ENCODE peak calls at places on chromosome 15, in eight cellular contexts. H, B, T, X, O, Y, E and I are unnamed samples. For H3K4me1, the result is how much of the 10 kb centered on the place peaks cover.

GRCh38 chr15:64334530-64334929 is 21.4 kb downstream of the CSNK1G1 start:
- DNase-seq in T (no peak), Y (no peak), O (no peak), B (no peak), X (no peak), E (peak), H (no peak), I (no peak)

GRCh38 chr15:79539426-79539825 is 107.3 kb downstream of the MINAR1 start:
- DNase-seq in B (no peak), T (no peak), H (no peak), O (no peak), E (no peak), Y (no peak), X (no peak), I (no peak)

GRCh38 chr15:83170474-83171165 is 37.0 kb downstream of the HDGFL3 start:
- DNase-seq in H (no peak), O (no peak), T (peak), X (no peak), E (no peak), B (no peak), Y (no peak), I (no peak)

GRCh38 chr15:37921527-37922385 is 12.7 kb upstream of the TMCO5A start:
- DNase-seq in O (no peak), E (no peak), B (no peak), Y (no peak), H (peak), T (no peak), X (peak), I (no peak)

GRCh38 chr15:85002517-85002916 is 20.9 kb downstream of the PDE8A start:
- DNase-seq in X (no peak), E (no peak), B (no peak), H (no peak), O (no peak), T (no peak), Y (no peak), I (no peak)

GRCh38 chr15:34018021-34018645 is 20.9 kb downstream of the AVEN start:
- DNase-seq in T (no peak), O (no peak), X (no peak), E (no peak), Y (no peak), H (peak), B (no peak), I (no peak)

GRCh38 chr15:96341465-96342142 is 11.1 kb downstream of the NR2F2 start:
- DNase-seq in H (no peak), E (peak), T (peak), O (no peak), Y (no peak), B (peak), X (peak), I (no peak)

GRCh38 chr15:38059665-38060064 is 125.2 kb downstream of the TMCO5A start:
- DNase-seq in H (no peak), O (no peak), T (peak), X (no peak), Y (no peak), B (no peak), E (no peak), I (no peak)

GRCh38 chr15:94563455-94563854 is 332.1 kb downstream of the MCTP2 start:
- DNase-seq in Y (no peak), X (no peak), E (no peak), T (no peak), H (no peak), O (no peak), B (no peak), I (no peak)

GRCh38 chr15:84937144-84937543 is 44.5 kb upstream of the PDE8A start:
- DNase-seq in H (no peak), X (no peak), Y (no peak), B (no peak), E (no peak), O (no peak), T (no peak), I (no peak)

GRCh38 chr15:100809151-100809550 is 70.5 kb upstream of the ALDH1A3 start:
- DNase-seq in X (no peak), E (no peak), Y (no peak), O (no peak), T (no peak), B (no peak), H (no peak), I (no peak)

GRCh38 chr15:60651734-60652141 is 172.8 kb upstream of the ICE2 start:
- DNase-seq in T (no peak), B (no peak), E (no peak), O (no peak), H (no peak), X (no peak), Y (no peak), I (no peak)

GRCh38 chr15:99118258-99118632 is 13.4 kb downstream of the SYNM start:
- DNase-seq in B (no peak), Y (no peak), X (no peak), H (no peak), T (no peak), O (no peak), E (no peak), I (no peak)

GRCh38 chr15:39657714-39658113 is 76.8 kb downstream of the THBS1 start:
- DNase-seq in E (no peak), O (no peak), B (no peak), X (no peak), H (no peak), T (peak), Y (no peak), I (no peak)

GRCh38 chr15:62141643-62142588 is 23.2 kb downstream of the C2CD4B start:
- DNase-seq in Y (no peak), X (no peak), H (no peak), O (no peak), E (no peak), T (no peak), B (no peak), I (no peak)

GRCh38 chr15:94576889-94577533 is 345.6 kb downstream of the MCTP2 start:
- DNase-seq in O (no peak), Y (no peak), E (peak), T (no peak), H (peak), B (no peak), X (no peak), I (peak)

GRCh38 chr15:83549563-83549962 is 102.4 kb downstream of the SH3GL3 start:
- DNase-seq in Y (no peak), B (no peak), X (no peak), O (no peak), E (no peak), T (no peak), H (no peak), I (no peak)

GRCh38 chr15:47422901-47423300 is 294.4 kb upstream of the SEMA6D start:
- DNase-seq in E (no peak), B (no peak), O (no peak), T (peak), Y (no peak), X (no peak), H (no peak), I (no peak)

GRCh38 chr15:27679203-27679602 is 419.9 kb downstream of the OCA2 start:
- DNase-seq in X (no peak), T (no peak), E (no peak), B (no peak), O (no peak), H (no peak), Y (no peak), I (no peak)

GRCh38 chr15:43235536-43235935 is 14.7 kb upstream of the EPB42 start:
- DNase-seq in B (no peak), Y (no peak), E (no peak), X (no peak), T (no peak), O (no peak), H (no peak), I (no peak)

GRCh38 chr15:62105266-62105665 is 38.5 kb downstream of the C2CD4A start:
- DNase-seq in X (no peak), T (no peak), B (no peak), Y (no peak), E (no peak), O (no peak), H (no peak), I (no peak)

GRCh38 chr15:64426845-64427465 is 33.4 kb upstream of the ZNF609 start:
- DNase-seq in O (no peak), H (no peak), X (no peak), Y (no peak), T (peak), E (no peak), B (no peak), I (no peak)

GRCh38 chr15:78431955-78432354 is 6.1 kb upstream of the IREB2 start:
- DNase-seq in B (no peak), E (no peak), T (no peak), H (no peak), Y (no peak), O (no peak), X (no peak), I (no peak)

GRCh38 chr15:71601038-71601869 is 209.1 kb upstream of the NR2E3 start:
- DNase-seq in H (peak), T (no peak), Y (no peak), B (no peak), E (no peak), O (no peak), X (no peak), I (no peak)

GRCh38 chr15:96273317-96274086 is 57.0 kb upstream of the NR2F2 start:
- DNase-seq in X (no peak), O (no peak), E (no peak), H (no peak), T (peak), B (no peak), Y (no peak), I (no peak)

GRCh38 chr15:97961067-97961954 is 808 bp downstream of the ARRDC4 start:
- DNase-seq in O (peak), X (peak), B (no peak), Y (peak), E (peak), H (peak), T (peak), I (peak)

GRCh38 chr15:40257656-40258450 is 19.0 kb downstream of the PAK6 start:
- DNase-seq in X (no peak), E (no peak), Y (peak), T (peak), O (peak), H (no peak), B (no peak), I (no peak)

GRCh38 chr15:81887913-81888312 is 157.9 kb downstream of the MEX3B start:
- DNase-seq in X (no peak), T (peak), B (no peak), O (no peak), Y (no peak), H (no peak), E (no peak), I (no peak)

GRCh38 chr15:101559938-101560337 is 70.4 kb upstream of the PCSK6 start:
- DNase-seq in E (no peak), O (no peak), X (no peak), H (no peak), Y (no peak), B (peak), T (no peak), I (no peak)

GRCh38 chr15:25171856-25172687 is 217.3 kb downstream of the SNRPN start:
- DNase-seq in X (no peak), B (peak), T (no peak), Y (peak), O (no peak), E (peak), H (no peak), I (no peak)

GRCh38 chr15:73602444-73602843 is 30.7 kb downstream of the NPTN start:
- DNase-seq in Y (no peak), X (no peak), T (peak), O (no peak), B (no peak), E (no peak), H (no peak), I (no peak)
- H3K4me1 ChIP-seq in Y (half or more), X (under half), T (under half), O (under half), B (half or more), E (under half), H (half or more), I (under half)

GRCh38 chr15:75151214-75152128 is 50.2 kb upstream of the C15orf39 start:
- DNase-seq in X (no peak), O (no peak), E (no peak), T (no peak), H (no peak), B (no peak), Y (no peak), I (no peak)

GRCh38 chr15:75153084-75153483 is 48.6 kb upstream of the C15orf39 start:
- DNase-seq in B (no peak), H (no peak), X (no peak), T (peak), E (no peak), Y (no peak), O (no peak), I (no peak)

GRCh38 chr15:75153565-75154248 is 48.0 kb upstream of the C15orf39 start:
- DNase-seq in O (no peak), E (no peak), B (no peak), Y (no peak), T (no peak), H (no peak), X (no peak), I (no peak)

GRCh38 chr15:75154461-75155062 is 47.1 kb upstream of the C15orf39 start:
- DNase-seq in T (no peak), O (no peak), Y (no peak), X (no peak), H (no peak), E (no peak), B (no peak), I (no peak)

GRCh38 chr15:75152382-75153079 is 49.2 kb upstream of the C15orf39 start:
- DNase-seq in O (no peak), Y (no peak), X (no peak), T (no peak), B (no peak), E (no peak), H (no peak), I (no peak)
- H3K4me1 ChIP-seq in O (under half), Y (under half), X (under half), T (under half), B (under half), E (under half), H (under half), I (under half)

GRCh38 chr15:28982886-28983285 is 97.1 kb downstream of the APBA2 start:
- DNase-seq in E (no peak), H (no peak), O (no peak), T (no peak), X (peak), Y (peak), B (peak), I (no peak)

GRCh38 chr15:28980709-28981350 is 95.1 kb downstream of the APBA2 start:
- DNase-seq in B (no peak), H (no peak), T (no peak), X (no peak), Y (no peak), O (no peak), E (no peak), I (no peak)

GRCh38 chr15:28981921-28982320 is 96.1 kb downstream of the APBA2 start:
- DNase-seq in H (no peak), E (no peak), O (no peak), X (no peak), B (peak), T (no peak), Y (no peak), I (no peak)

GRCh38 chr15:28979208-28979891 is 93.6 kb downstream of the APBA2 start:
- DNase-seq in Y (peak), O (no peak), B (peak), H (no peak), X (peak), T (no peak), E (no peak), I (no peak)

DNA sequence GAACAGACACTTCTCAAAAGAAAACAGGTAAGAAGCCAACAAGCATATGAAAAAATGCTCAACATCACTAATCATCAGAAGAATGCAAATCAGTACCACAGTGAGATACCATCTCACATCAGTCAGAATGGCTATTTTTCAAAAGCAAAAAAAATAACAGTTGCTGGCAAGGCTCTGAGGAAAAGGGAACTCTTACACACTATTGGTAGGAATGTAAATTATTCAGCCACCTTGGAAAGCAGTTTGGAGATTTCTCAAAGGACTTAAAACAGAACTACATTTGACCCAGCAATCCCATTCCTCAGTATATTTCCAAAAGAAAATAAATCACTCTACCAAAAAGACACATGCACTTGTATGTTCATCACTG is 95.6 kb downstream of the APBA2 start:
- DNase-seq in E (no peak), O (no peak), X (no peak), H (no peak), B (no peak), Y (no peak), T (no peak), I (no peak)
- H3K4me1 ChIP-seq in E (under half), O (under half), X (under half), H (under half), B (under half), Y (under half), T (under half), I (under half)

DNA sequence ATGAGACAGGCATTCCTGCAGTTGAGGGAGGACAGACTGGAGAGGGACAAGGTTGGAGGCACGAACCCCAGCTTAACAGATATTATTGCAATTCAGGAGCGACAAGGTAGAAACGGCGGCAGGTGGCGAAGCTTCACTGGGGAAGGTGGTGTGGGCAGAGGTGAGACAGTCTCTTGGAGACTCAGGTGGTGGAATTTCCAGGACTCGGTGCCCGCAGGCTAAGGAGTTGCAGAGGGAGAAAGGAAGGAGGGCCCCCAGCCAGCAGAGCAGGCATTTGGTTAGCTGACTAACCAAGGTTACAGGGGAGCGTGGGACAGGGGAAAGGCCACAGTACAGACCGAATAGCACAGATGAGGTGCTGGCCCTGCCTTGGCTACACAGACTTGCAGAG is 3.0 kb downstream of the FAM174B start:
- DNase-seq in Y (no peak), X (peak), H (no peak), T (no peak), E (peak), O (no peak), B (peak), I (peak)
- H3K4me1 ChIP-seq in Y (under half), X (under half), H (under half), T (under half), E (under half), O (under half), B (under half), I (under half)

DNA sequence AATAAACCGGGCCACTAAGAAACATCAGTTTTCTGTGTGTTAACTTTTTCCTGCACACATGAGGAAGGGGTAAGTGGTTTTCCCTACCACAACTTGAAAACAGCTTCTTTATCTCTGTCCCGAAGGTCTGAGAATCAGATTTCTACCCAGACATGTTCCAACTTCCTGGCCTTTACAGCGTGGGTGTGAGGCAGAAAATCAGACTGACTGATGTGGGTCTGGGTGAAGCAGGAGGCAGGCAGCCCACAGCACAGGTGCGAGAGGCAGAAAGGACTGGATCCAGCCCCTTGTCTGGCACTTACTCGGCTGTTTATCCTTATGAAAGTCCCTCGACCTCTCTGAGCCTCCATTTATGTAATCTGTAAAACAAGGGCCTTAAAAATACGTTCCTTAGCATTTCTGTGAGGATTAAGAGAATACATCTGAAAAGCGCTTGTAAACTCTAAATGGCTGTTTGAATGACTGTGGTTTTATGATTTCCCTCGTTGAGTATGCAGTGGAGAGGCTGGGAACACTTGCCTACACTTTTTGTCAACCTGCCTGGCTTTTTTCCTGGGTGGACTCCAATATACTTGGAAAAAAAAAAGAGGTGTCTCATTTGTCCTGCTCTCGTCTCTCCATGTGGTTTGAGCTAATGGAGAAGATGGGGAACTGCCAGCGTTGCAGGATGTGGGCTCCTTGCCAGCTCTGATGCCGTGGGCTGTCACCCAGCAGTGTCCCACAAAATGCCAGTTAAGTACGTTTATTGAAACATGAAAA is 3.1 kb downstream of the AGBL1 start:
- DNase-seq in B (no peak), Y (no peak), X (no peak), O (no peak), T (no peak), E (no peak), H (no peak), I (no peak)
- H3K4me1 ChIP-seq in B (under half), Y (under half), X (under half), O (under half), T (under half), E (under half), H (under half), I (under half)

GRCh38 chr15:66153549-66154415 is 99.8 kb downstream of the MEGF11 start:
- DNase-seq in X (no peak), B (no peak), T (no peak), Y (no peak), E (no peak), H (no peak), O (no peak), I (no peak)

GRCh38 chr15:66152650-66153049 is 100.9 kb downstream of the MEGF11 start:
- DNase-seq in B (no peak), O (no peak), H (no peak), X (no peak), T (no peak), E (no peak), Y (no peak), I (no peak)

GRCh38 chr15:66154581-66154980 is 99.0 kb downstream of the MEGF11 start:
- DNase-seq in B (no peak), X (no peak), Y (no peak), O (no peak), T (no peak), E (no peak), H (no peak), I (no peak)

GRCh38 chr15:66149871-66150270 is 103.7 kb downstream of the MEGF11 start:
- DNase-seq in X (no peak), O (no peak), E (no peak), H (no peak), Y (no peak), B (no peak), T (no peak), I (no peak)

GRCh38 chr15:66151809-66152208 is 101.7 kb downstream of the MEGF11 start:
- DNase-seq in B (no peak), O (no peak), T (no peak), E (peak), Y (no peak), H (peak), X (no peak), I (no peak)
- H3K4me1 ChIP-seq in B (under half), O (under half), T (under half), E (under half), Y (under half), H (under half), X (under half), I (under half)

GRCh38 chr15:63200464-63201242 is 11.2 kb downstream of the RAB8B start:
- DNase-seq in X (no peak), Y (no peak), H (no peak), O (no peak), T (no peak), E (no peak), B (no peak), I (no peak)
- H3K4me1 ChIP-seq in X (under half), Y (half or more), H (under half), O (under half), T (under half), E (under half), B (under half), I (under half)

DNA sequence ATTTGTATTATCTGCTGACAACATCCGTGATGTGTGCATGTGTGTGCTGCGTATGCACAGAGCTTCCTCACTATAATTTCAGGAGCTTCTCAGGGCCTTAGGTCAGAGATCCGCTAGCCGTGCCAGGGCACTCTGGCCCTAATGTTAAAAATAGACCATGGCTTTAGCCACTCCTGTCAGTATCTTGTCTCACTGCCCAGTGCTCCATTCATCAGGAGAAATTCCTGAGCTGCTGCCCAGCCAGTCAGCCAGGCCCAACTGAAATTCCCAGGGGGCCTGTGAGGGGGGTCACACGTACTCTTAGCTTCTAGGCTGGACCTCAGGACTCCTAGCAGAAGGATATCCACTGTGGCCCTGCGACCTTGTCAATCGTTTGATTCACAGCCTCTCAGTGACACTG is 70.0 kb upstream of the ABHD2 start:
- DNase-seq in B (peak), O (peak), T (no peak), Y (no peak), H (no peak), X (no peak), E (no peak), I (no peak)
- H3K4me1 ChIP-seq in B (under half), O (under half), T (under half), Y (under half), H (under half), X (under half), E (under half), I (under half)